ENCODE peak calls at places on chromosomes 1 and 21, in ten cellular contexts. H is astrocyte of the spinal cord, P is IMR-90, Z is fibroblast of lung, L is fibroblast of pulmonary artery, W is GM23338, J is breast epithelium, N is hepatocyte, Q is PC-3, E is body of pancreas. V is an unnamed sample.

GRCh38 chr1:111570781-111571181 is 48.8 kb upstream of the RAP1A start:
- DNase-seq in H (no peak), P (peak), Z (no peak), L (no peak), W (peak), J (no peak), N (no peak), Q (peak), E (peak), V (peak)

GRCh38 chr1:205576011-205576410 is 55.8 kb downstream of the ELK4 start:
- DNase-seq in H (no peak), P (no peak), Z (no peak), L (peak), W (no peak), J (no peak), N (no peak), Q (no peak), E (peak), V (no peak)

GRCh38 chr1:6024376-6024775 is 21.3 kb upstream of the KCNAB2 start:
- DNase-seq in H (no peak), P (no peak), Z (no peak), L (no peak), W (no peak), J (no peak), N (no peak), Q (no peak), E (no peak), V (no peak)

GRCh38 chr1:151282883-151283725 is 1.0 kb downstream of the ZNF687 start:
- DNase-seq in H (no peak), P (no peak), Z (no peak), L (no peak), W (peak), J (peak), N (peak), Q (peak), E (peak), V (no peak)

GRCh38 chr1:28354121-28354520 is 15.4 kb upstream of the PHACTR4 start:
- DNase-seq in H (no peak), P (peak), Z (peak), L (peak), W (no peak), J (no peak), N (no peak), Q (peak), E (no peak), V (peak)

GRCh38 chr1:110011527-110012041 is 22.8 kb upstream of the STRIP1 start:
- DNase-seq in H (peak), P (peak), Z (peak), L (peak), W (peak), J (no peak), N (peak), Q (peak), E (peak), V (peak)

GRCh38 chr1:109214695-109215623 is 1.2 kb downstream of the SARS1 start:
- DNase-seq in H (peak), P (peak), Z (peak), L (peak), W (peak), J (no peak), N (peak), Q (peak), E (peak), V (peak)

GRCh38 chr1:7513081-7513480 is 258.0 kb upstream of the VAMP3 start:
- DNase-seq in H (no peak), P (peak), Z (no peak), L (no peak), W (no peak), J (no peak), N (no peak), Q (no peak), E (no peak), V (no peak)

GRCh38 chr1:20318971-20319370 is 28.3 kb downstream of the VWA5B1 start:
- DNase-seq in H (no peak), P (peak), Z (no peak), L (no peak), W (no peak), J (no peak), N (no peak), Q (no peak), E (no peak), V (no peak)

GRCh38 chr1:190436615-190437014 is 41.0 kb downstream of the BRINP3 start:
- DNase-seq in H (peak), P (peak), Z (peak), L (peak), W (no peak), J (no peak), N (no peak), Q (peak), E (no peak), V (peak)

GRCh38 chr1:180975551-180975950 is 47.1 kb downstream of the STX6 start:
- DNase-seq in H (no peak), P (no peak), Z (peak), L (no peak), W (no peak), J (no peak), N (no peak), Q (no peak), E (no peak), V (peak)

GRCh38 chr1:63724375-63724774 is 49.4 kb upstream of the ROR1 start:
- DNase-seq in H (no peak), P (no peak), Z (no peak), L (no peak), W (no peak), J (no peak), N (no peak), Q (no peak), E (no peak), V (no peak)

GRCh38 chr21:41622831-41623548 is 115.0 kb upstream of the TMPRSS2 start:
- DNase-seq in H (peak), P (peak), Z (no peak), L (no peak), W (no peak), J (no peak), N (no peak), Q (peak), E (no peak), V (no peak)

GRCh38 chr1:113943028-113943811 is 14.1 kb downstream of the HIPK1 start:
- DNase-seq in H (no peak), P (peak), Z (peak), L (peak), W (no peak), J (no peak), N (no peak), Q (no peak), E (no peak), V (peak)

GRCh38 chr21:43343095-43343991 is 83.6 kb downstream of the SIK1 start:
- DNase-seq in H (no peak), P (no peak), Z (no peak), L (no peak), W (no peak), J (no peak), N (peak), Q (peak), E (peak), V (no peak)

GRCh38 chr1:67372898-67373297 is 57.3 kb downstream of the SERBP1 start:
- DNase-seq in H (no peak), P (no peak), Z (no peak), L (no peak), W (no peak), J (no peak), N (no peak), Q (no peak), E (no peak), V (no peak)

GRCh38 chr1:6601865-6602668 is 602 bp downstream of the KLHL21 start:
- DNase-seq in H (peak), P (peak), Z (peak), L (no peak), W (peak), J (no peak), N (peak), Q (peak), E (peak), V (no peak)

GRCh38 chr1:185798505-185798904 is 64.3 kb downstream of the HMCN1 start:
- DNase-seq in H (no peak), P (no peak), Z (no peak), L (no peak), W (no peak), J (no peak), N (no peak), Q (no peak), E (no peak), V (no peak)

GRCh38 chr1:185159966-185160365 is 3.0 kb downstream of the SWT1 start:
- DNase-seq in H (no peak), P (peak), Z (no peak), L (no peak), W (no peak), J (no peak), N (no peak), Q (no peak), E (no peak), V (peak)

GRCh38 chr1:42957880-42958487 is 684 bp downstream of the SLC2A1 start:
- DNase-seq in H (no peak), P (peak), Z (peak), L (peak), W (peak), J (peak), N (peak), Q (peak), E (peak), V (peak)
- TF ChIP-seq CTCF in H (no peak), P (peak), Z (no peak), L (no peak), W (no peak), J (no peak), N (no peak), Q (no peak), E (peak), V (no peak)

DNA sequence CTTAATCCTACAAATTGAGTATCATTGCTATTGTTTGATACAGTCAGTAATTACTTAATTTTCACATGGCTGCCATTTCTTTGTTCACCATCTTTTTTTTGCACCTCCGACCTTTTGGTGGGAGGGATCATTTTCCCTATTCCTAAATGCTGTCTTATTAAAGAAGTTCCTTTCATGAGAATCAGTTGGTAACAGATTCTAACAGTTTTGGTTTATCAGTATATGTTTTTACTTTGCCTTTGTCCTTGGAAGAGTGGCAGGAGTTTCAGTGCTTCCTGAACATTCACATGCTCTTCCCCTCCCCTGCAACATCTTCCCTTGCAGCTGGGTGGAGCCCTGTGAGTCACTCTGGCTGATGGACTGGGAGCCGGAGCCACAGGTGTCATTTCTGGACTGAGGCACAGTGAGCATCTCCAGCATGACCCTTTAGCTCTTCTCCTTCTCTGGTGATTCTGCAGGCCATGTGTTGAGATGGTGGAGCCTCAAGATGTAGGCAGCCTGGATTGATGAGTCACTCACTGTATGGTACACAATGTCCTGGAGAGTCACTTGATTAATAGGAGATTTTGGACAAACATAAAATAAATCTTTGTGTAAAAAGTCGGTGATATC is 217.7 kb downstream of the URB2 start:
- DNase-seq in H (peak), P (no peak), Z (peak), L (peak), W (no peak), J (no peak), N (peak), Q (peak), E (peak), V (peak)
- TF ChIP-seq CTCF in H (peak), P (no peak), Z (peak), L (peak), W (peak), J (no peak), N (peak), Q (peak), E (peak), V (no peak)

DNA sequence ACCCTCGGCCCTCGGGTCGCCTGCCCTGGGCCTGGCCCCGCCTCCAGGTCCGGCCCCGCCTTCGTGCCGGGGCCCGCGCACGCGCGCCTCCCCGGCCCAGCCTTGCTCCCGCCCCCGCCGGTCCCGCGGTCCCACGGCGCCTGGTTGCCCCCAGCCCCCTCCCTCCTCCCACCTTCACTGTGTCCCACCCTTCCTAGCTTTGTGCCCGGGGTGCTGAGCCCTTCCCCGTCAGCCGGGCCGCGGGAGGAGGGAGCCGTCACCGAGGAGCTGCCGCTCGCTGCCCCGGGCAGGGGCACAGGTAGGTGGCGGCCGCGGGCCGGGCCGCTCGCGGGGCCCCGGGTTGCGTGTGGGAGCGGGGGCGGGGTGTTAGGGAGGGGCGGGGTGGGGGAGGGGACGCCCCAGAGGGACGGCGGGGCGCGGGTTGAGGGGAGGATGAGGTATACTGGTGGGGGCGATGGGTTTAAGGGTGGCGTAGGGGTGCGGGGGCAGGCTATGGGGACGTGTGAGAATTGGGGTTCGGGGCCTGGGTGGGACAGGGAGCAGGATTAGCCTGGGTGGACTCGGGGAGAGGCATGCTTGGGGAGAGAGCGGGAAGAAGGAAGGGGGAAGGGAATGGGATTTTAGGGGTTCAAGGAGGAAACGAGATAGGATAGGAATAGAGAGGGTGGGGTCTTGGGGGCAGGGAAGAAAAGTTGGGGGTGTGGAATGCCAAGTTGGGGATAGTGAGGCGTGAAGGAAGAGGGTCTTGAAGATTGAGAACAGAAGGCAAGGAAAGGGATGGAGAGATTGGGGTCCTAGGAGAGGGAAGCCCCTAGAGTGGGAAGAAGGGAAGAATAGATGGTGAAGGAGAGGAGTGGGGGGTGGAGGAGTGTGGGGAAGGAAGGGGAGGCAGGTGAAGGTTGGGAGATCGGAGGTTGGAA is at the start of gene LRRC42:
- DNase-seq in H (no peak), P (no peak), Z (no peak), L (no peak), W (peak), J (no peak), N (peak), Q (no peak), E (peak), V (no peak)
- TF ChIP-seq CTCF in H (peak), P (peak), Z (no peak), L (no peak), W (peak), J (no peak), N (peak), Q (peak), E (peak), V (peak)

GRCh38 chr1:39836595-39837110 is 46.7 kb downstream of the TRIT1 start:
- DNase-seq in H (no peak), P (no peak), Z (no peak), L (no peak), W (no peak), J (no peak), N (no peak), Q (no peak), E (no peak), V (no peak)

GRCh38 chr1:39835935-39836594 is 47.2 kb downstream of the TRIT1 start:
- DNase-seq in H (no peak), P (no peak), Z (no peak), L (no peak), W (no peak), J (no peak), N (no peak), Q (no peak), E (peak), V (no peak)

GRCh38 chr1:39833121-39833520 is 44.5 kb upstream of the BMP8B start:
- DNase-seq in H (no peak), P (peak), Z (no peak), L (no peak), W (no peak), J (no peak), N (no peak), Q (no peak), E (no peak), V (no peak)

GRCh38 chr1:39833616-39834015 is 45.0 kb upstream of the BMP8B start:
- DNase-seq in H (no peak), P (no peak), Z (no peak), L (no peak), W (no peak), J (no peak), N (no peak), Q (no peak), E (no peak), V (no peak)

GRCh38 chr1:39835110-39835509 is 46.4 kb upstream of the BMP8B start:
- DNase-seq in H (no peak), P (no peak), Z (no peak), L (no peak), W (no peak), J (no peak), N (no peak), Q (no peak), E (peak), V (no peak)
- TF ChIP-seq CTCF in H (no peak), P (no peak), Z (no peak), L (no peak), W (no peak), J (no peak), N (no peak), Q (no peak), E (peak), V (no peak)

GRCh38 chr1:98661544-98662353 is at the start of gene SNX7:
- DNase-seq in H (peak), P (peak), Z (peak), L (peak), W (peak), J (peak), N (peak), Q (peak), E (peak), V (peak)
- TF ChIP-seq CTCF in H (peak), P (peak), Z (no peak), L (no peak), W (peak), J (no peak), N (peak), Q (peak), E (peak), V (peak)

GRCh38 chr1:79556189-79556588 is 549.7 kb upstream of the ADGRL4 start:
- DNase-seq in H (no peak), P (no peak), Z (no peak), L (no peak), W (no peak), J (no peak), N (no peak), Q (no peak), E (no peak), V (no peak)
- TF ChIP-seq CTCF in H (no peak), P (no peak), Z (no peak), L (no peak), W (no peak), J (no peak), N (no peak), Q (peak), E (no peak), V (no peak)

GRCh38 chr1:12244078-12244477 is 14.2 kb downstream of the VPS13D start:
- DNase-seq in H (no peak), P (no peak), Z (peak), L (peak), W (peak), J (no peak), N (no peak), Q (peak), E (no peak), V (peak)
- TF ChIP-seq CTCF in H (peak), P (peak), Z (peak), L (peak), W (peak), J (peak), N (peak), Q (peak), E (peak), V (no peak)

GRCh38 chr1:147815503-147815902 is 55.1 kb upstream of the GJA5 start:
- DNase-seq in H (no peak), P (no peak), Z (no peak), L (no peak), W (no peak), J (no peak), N (no peak), Q (peak), E (no peak), V (no peak)
- TF ChIP-seq CTCF in H (no peak), P (no peak), Z (no peak), L (peak), W (peak), J (no peak), N (no peak), Q (peak), E (peak), V (no peak)